ENCODE peak calls at places on chromosomes 7 and 10, in six cellular contexts. O is small intestine; V is T-helper 1 cell; J is mesendoderm; R is endothelial cell; X is activated naive CD4-positive, alpha-beta T cell treated with anti-CD3 and anti-CD28 coated beads, Interleukin-2, amount 10 ng/mL, durations not matched to agents 7 days and 5 days. H is an unnamed sample.
A peak's percentile ranks its signal among the peaks of the same experiment; 100 is the strongest.

GRCh38 chr7:142873281-142873784 is 12.2 kb downstream of the TRPV6 start:
- DNase-seq in V (no peak), X (peak; percentile 56), O (peak; percentile 33), R (peak; percentile 43), J (peak; percentile 59), H (no peak)

GRCh38 chr7:130371059-130371458 is 9.2 kb upstream of the CPA1 start:
- DNase-seq in X (no peak), V (no peak), R (no peak), J (no peak), O (no peak), H (no peak)

GRCh38 chr7:77651544-77652162 is 44.6 kb upstream of the RSBN1L start:
- DNase-seq in O (peak; percentile 51), X (peak; percentile 38), R (peak; percentile 38), V (no peak), J (peak; percentile 44), H (peak; percentile 16)

GRCh38 chr7:44075296-44076075 is 6.8 kb downstream of the POLM start:
- DNase-seq in X (peak; percentile 19), J (no peak), R (no peak), O (no peak), V (no peak), H (no peak)

GRCh38 chr7:37683263-37684120 is at the start of gene GPR141:
- DNase-seq in J (no peak), X (no peak), O (no peak), R (no peak), V (no peak), H (no peak)

GRCh38 chr10:34966440-34966839 is 123.7 kb downstream of the CUL2 start:
- DNase-seq in J (no peak), X (no peak), V (no peak), R (no peak), O (no peak), H (no peak)

GRCh38 chr10:14219411-14219810 is 111.3 kb downstream of the FRMD4A start:
- DNase-seq in J (no peak), V (no peak), R (no peak), X (no peak), O (no peak), H (no peak)

GRCh38 chr10:116098411-116099019 is 174.5 kb downstream of the GFRA1 start:
- DNase-seq in X (no peak), R (no peak), J (no peak), V (no peak), O (no peak), H (no peak)

GRCh38 chr7:30169585-30169978 is 34.8 kb downstream of the MTURN start:
- DNase-seq in V (no peak), R (no peak), J (no peak), X (no peak), O (no peak), H (no peak)

GRCh38 chr10:5563991-5564536 is 39.3 kb downstream of the CALML3 start:
- DNase-seq in X (peak; percentile 68), J (no peak), V (no peak), O (no peak), R (no peak), H (peak; percentile 31)

GRCh38 chr7:2921748-2922147 is 77.6 kb upstream of the GNA12 start:
- DNase-seq in J (peak; percentile 43), R (peak; percentile 33), V (no peak), X (no peak), O (no peak), H (no peak)

GRCh38 chr7:74606101-74606908 is 51.2 kb upstream of the GTF2I start:
- DNase-seq in V (no peak), R (peak; percentile 20), O (peak; percentile 52), J (peak; percentile 40), X (peak; percentile 62), H (peak; percentile 15)

GRCh38 chr7:92740713-92741126 is 95.7 kb downstream of the CDK6 start:
- DNase-seq in J (peak; percentile 86), V (no peak), O (no peak), X (no peak), R (no peak), H (no peak)

GRCh38 chr10:86340991-86341260 is 25.7 kb downstream of the GRID1 start:
- DNase-seq in O (no peak), R (no peak), V (no peak), X (no peak), J (no peak), H (no peak)

GRCh38 chr7:123484199-123484598 is 50.2 kb downstream of the IQUB start:
- DNase-seq in X (no peak), J (no peak), O (no peak), R (no peak), V (no peak), H (no peak)

GRCh38 chr10:63634488-63635090 is 113.4 kb downstream of the REEP3 start:
- DNase-seq in X (no peak), R (no peak), J (no peak), V (no peak), O (no peak), H (no peak)

GRCh38 chr7:107966701-107967100 is 36.3 kb downstream of the LAMB1 start:
- DNase-seq in V (no peak), O (no peak), X (no peak), R (no peak), J (peak; percentile 91), H (no peak)

GRCh38 chr7:77993823-77994222 is 195.2 kb downstream of the PHTF2 start:
- DNase-seq in J (no peak), X (no peak), R (no peak), O (no peak), V (no peak), H (no peak)

GRCh38 chr7:138875794-138876193 is 77.8 kb upstream of the ATP6V0A4 start:
- DNase-seq in X (peak; percentile 75), V (no peak), J (no peak), R (no peak), O (peak; percentile 56), H (peak; percentile 41)

GRCh38 chr10:86711957-86712708 is 43.8 kb downstream of the LDB3 start:
- DNase-seq in V (no peak), O (no peak), J (peak; percentile 76), R (peak; percentile 33), X (no peak), H (no peak)

GRCh38 chr10:97542169-97543024 is 30.2 kb upstream of the ANKRD2 start:
- DNase-seq in R (no peak), V (no peak), J (peak; percentile 94), O (no peak), X (no peak), H (no peak)

GRCh38 chr10:93687737-93688136 is 14.7 kb downstream of the FRA10AC1 start:
- DNase-seq in R (no peak), J (no peak), V (no peak), O (no peak), X (no peak), H (no peak)

GRCh38 chr7:114048386-114049235 is 129.8 kb upstream of the PPP1R3A start:
- DNase-seq in R (no peak), V (no peak), X (no peak), O (peak; percentile 67), J (no peak), H (no peak)

GRCh38 chr7:158083526-158084310 is 503.9 kb downstream of the PTPRN2 start:
- DNase-seq in V (no peak), R (no peak), X (no peak), J (no peak), O (no peak), H (no peak)

GRCh38 chr10:14052926-14053325 is 277.8 kb downstream of the FRMD4A start:
- DNase-seq in X (no peak), J (no peak), O (no peak), R (no peak), V (no peak), H (no peak)

GRCh38 chr7:96701258-96701657 is 8.4 kb downstream of the SEM1 start:
- DNase-seq in V (no peak), R (no peak), X (no peak), O (no peak), J (peak; percentile 31), H (no peak)

GRCh38 chr10:24703700-24704099 is 20.0 kb downstream of the ARHGAP21 start:
- DNase-seq in R (no peak), J (no peak), O (no peak), V (no peak), X (no peak), H (no peak)

GRCh38 chr10:131818510-131819234 is 82.1 kb upstream of the PPP2R2D start:
- DNase-seq in X (no peak), O (no peak), J (no peak), V (no peak), R (no peak), H (no peak)

GRCh38 chr7:135098391-135098790 is 49.5 kb upstream of the TMEM140 start:
- DNase-seq in J (peak; percentile 85), R (no peak), V (no peak), X (no peak), O (no peak), H (no peak)

GRCh38 chr10:94260455-94260854 is 102.3 kb downstream of the NOC3L start:
- DNase-seq in J (no peak), X (no peak), V (no peak), R (no peak), O (no peak), H (no peak)

GRCh38 chr10:119136084-119136483 is 29.4 kb downstream of the SFXN4 start:
- DNase-seq in R (no peak), J (no peak), O (no peak), X (no peak), V (no peak), H (no peak)

GRCh38 chr7:27194641-27195379 is 5.1 kb downstream of the HOXA13 start:
- DNase-seq in X (no peak), J (no peak), V (no peak), O (no peak), R (no peak), H (no peak)

GRCh38 chr10:70376436-70377378 is 5.7 kb downstream of the LRRC20 start:
- DNase-seq in R (no peak), X (no peak), O (no peak), V (no peak), J (peak; percentile 86), H (no peak)

GRCh38 chr7:44971991-44972441 is 6.8 kb downstream of the MYO1G start:
- DNase-seq in V (no peak), R (no peak), O (no peak), X (no peak), J (no peak), H (no peak)

GRCh38 chr7:30027915-30028748 is at the start of gene PLEKHA8:
- DNase-seq in X (peak; percentile 89), R (peak; percentile 97), J (peak; percentile 95), V (peak; percentile 65), O (peak; percentile 90), H (peak; percentile 83)

GRCh38 chr10:22851865-22852239 is 76.0 kb upstream of the ARMC3 start:
- DNase-seq in J (no peak), V (no peak), O (no peak), X (no peak), R (no peak), H (no peak)

GRCh38 chr10:70255329-70256299 is 22.4 kb upstream of the PPA1 start:
- DNase-seq in V (no peak), O (peak; percentile 27), X (peak; percentile 30), R (no peak), J (no peak), H (no peak)

GRCh38 chr10:19922236-19922963 is 106.2 kb downstream of the PLXDC2 start:
- DNase-seq in R (no peak), V (no peak), O (peak; percentile 86), X (no peak), J (peak; percentile 16), H (no peak)